ENCODE peak calls at places on chromosomes 1 and 21, in five cellular contexts. O is RWPE2, K is H7, Q is WERI-Rb-1, N is breast epithelium. U is an unnamed sample.

GRCh38 chr1:48701445-48701844 is 75.2 kb downstream of the BEND5 start:
- DNase-seq in N (no peak), Q (no peak), K (no peak), O (no peak), U (no peak)

GRCh38 chr1:216144661-216145450 is 278.4 kb downstream of the USH2A start:
- DNase-seq in Q (no peak), O (no peak), K (no peak), N (no peak), U (no peak)

GRCh38 chr1:204335085-204335484 is 24.6 kb downstream of the PLEKHA6 start:
- DNase-seq in K (no peak), N (no peak), O (no peak), Q (no peak), U (no peak)

GRCh38 chr1:177208920-177209319 is 38.2 kb downstream of the BRINP2 start:
- DNase-seq in O (no peak), N (no peak), K (no peak), Q (no peak), U (no peak)

GRCh38 chr1:50978852-50979781 is 9.1 kb downstream of the CDKN2C start:
- DNase-seq in O (no peak), N (no peak), Q (peak; percentile 34), K (peak; percentile 27), U (no peak)

GRCh38 chr1:94240822-94241221 is 3.4 kb upstream of the ARHGAP29 start:
- DNase-seq in N (no peak), O (no peak), K (peak; percentile 50), Q (peak; percentile 30), U (no peak)

GRCh38 chr1:224493269-224493668 is 58.7 kb upstream of the WDR26 start:
- DNase-seq in N (no peak), O (no peak), Q (no peak), K (no peak), U (no peak)

GRCh38 chr21:41808094-41808493 is 41.2 kb upstream of the RIPK4 start:
- DNase-seq in O (no peak), N (peak; percentile 30), K (no peak), Q (no peak), U (no peak)

GRCh38 chr1:78834201-78834741 is 172.3 kb downstream of the ADGRL4 start:
- DNase-seq in N (no peak), Q (no peak), K (no peak), O (no peak), U (no peak)

GRCh38 chr1:212121772-212122171 is 86.2 kb downstream of the DTL start:
- DNase-seq in Q (no peak), N (no peak), K (no peak), O (no peak), U (no peak)

GRCh38 chr1:156241311-156241811 is 623 bp upstream of the BGLAP start:
- DNase-seq in O (peak; percentile 88), N (no peak), K (peak; percentile 66), Q (no peak), U (no peak)

GRCh38 chr1:115647507-115647906 is 5.7 kb downstream of the VANGL1 start:
- DNase-seq in O (no peak), N (no peak), K (no peak), Q (no peak), U (no peak)

GRCh38 chr1:204589409-204590038 is 73.3 kb downstream of the MDM4 start:
- DNase-seq in K (no peak), N (no peak), O (no peak), Q (peak; percentile 75), U (no peak)

GRCh38 chr1:212457740-212458338 is 25.1 kb downstream of the NENF start:
- DNase-seq in N (no peak), Q (peak; percentile 82), K (peak; percentile 84), O (no peak), U (no peak)

GRCh38 chr1:20725189-20726106 is 7.1 kb downstream of the SH2D5 start:
- DNase-seq in Q (no peak), K (peak; percentile 34), N (peak; percentile 49), O (no peak), U (peak; percentile 38)

GRCh38 chr21:43369124-43369523 is 57.8 kb downstream of the SIK1 start:
- DNase-seq in K (no peak), O (no peak), Q (no peak), N (no peak), U (no peak)

GRCh38 chr1:225942574-225942973 is 1.6 kb upstream of the LEFTY2 start:
- DNase-seq in N (no peak), K (peak; percentile 28), Q (no peak), O (no peak), U (no peak)

GRCh38 chr1:181148636-181149035 is 60.1 kb downstream of the IER5 start:
- DNase-seq in K (no peak), O (no peak), N (no peak), Q (no peak), U (no peak)

GRCh38 chr1:231147896-231148295 is 14.0 kb upstream of the TRIM67 start:
- DNase-seq in K (no peak), O (no peak), N (no peak), Q (no peak), U (no peak)

GRCh38 chr1:67888208-67888607 is 54.9 kb upstream of the GNG12 start:
- DNase-seq in O (no peak), N (no peak), K (no peak), Q (no peak), U (no peak)

GRCh38 chr1:56441586-56441985 is 137.8 kb downstream of the PLPP3 start:
- DNase-seq in K (no peak), Q (no peak), N (no peak), O (no peak), U (no peak)

GRCh38 chr21:15841856-15842564 is 112.2 kb downstream of the USP25 start:
- DNase-seq in O (no peak), K (no peak), Q (no peak), N (no peak), U (peak; percentile 53)

GRCh38 chr1:16111771-16112557 is 38.5 kb upstream of the FAM131C start:
- DNase-seq in Q (peak; percentile 48), O (peak; percentile 43), K (peak; percentile 51), N (no peak), U (peak; percentile 55)

GRCh38 chr21:31186916-31187315 is 148.6 kb upstream of the KRTAP19-8 start:
- DNase-seq in N (no peak), O (no peak), K (no peak), Q (no peak), U (no peak)

GRCh38 chr1:3483801-3484444 is 29.5 kb downstream of the ARHGEF16 start:
- DNase-seq in Q (peak; percentile 71), K (peak; percentile 98), O (no peak), N (no peak), U (no peak)

GRCh38 chr1:50335036-50335435 is 88.2 kb downstream of the DMRTA2 start:
- DNase-seq in O (no peak), N (no peak), K (no peak), Q (no peak), U (no peak)

GRCh38 chr1:182617734-182618288 is 13.6 kb upstream of the RGS16 start:
- DNase-seq in N (no peak), O (no peak), Q (no peak), K (peak; percentile 7), U (peak; percentile 38)

GRCh38 chr1:163171826-163172225 is 30.9 kb downstream of the RGS5 start:
- DNase-seq in O (no peak), N (no peak), K (no peak), Q (no peak), U (no peak)

GRCh38 chr1:228288536-228289238 is 80.8 kb downstream of the OBSCN start:
- DNase-seq in Q (no peak), O (peak; percentile 25), N (no peak), K (no peak), U (no peak)

GRCh38 chr1:117739516-117739915 is 133.7 kb downstream of the TENT5C start:
- DNase-seq in Q (no peak), O (no peak), N (no peak), K (no peak), U (no peak)

GRCh38 chr1:35449334-35450008 is 107.7 kb downstream of the KIAA0319L start:
- DNase-seq in O (no peak), K (no peak), Q (peak; percentile 73), N (no peak), U (peak; percentile 42)

GRCh38 chr1:243440406-243440805 is 184.6 kb downstream of the SDCCAG8 start:
- DNase-seq in N (no peak), K (no peak), Q (no peak), O (no peak), U (no peak)

GRCh38 chr21:31161157-31161556 is 122.9 kb upstream of the KRTAP19-8 start:
- DNase-seq in O (no peak), N (no peak), Q (no peak), K (peak; percentile 44), U (no peak)

GRCh38 chr1:47224676-47225399 is 7.2 kb downstream of the TAL1 start:
- DNase-seq in K (no peak), O (no peak), Q (no peak), N (no peak), U (no peak)
- H3K4me3 ChIP-seq in K (peak overlapping the region; percentile 0), O (no peak overlapping the region), Q (no peak overlapping the region), N (peak overlapping the region; percentile 63), U (peak overlapping the region; percentile 22)

GRCh38 chr1:10781137-10781536 is 15.3 kb downstream of the CASZ1 start:
- DNase-seq in N (no peak), K (no peak), O (no peak), Q (no peak), U (no peak)

GRCh38 chr1:10779201-10779600 is 17.2 kb downstream of the CASZ1 start:
- DNase-seq in Q (no peak), K (no peak), O (no peak), N (no peak), U (peak; percentile 29)

GRCh38 chr1:10777749-10778574 is 18.5 kb downstream of the CASZ1 start:
- DNase-seq in K (no peak), N (no peak), Q (no peak), O (no peak), U (no peak)

GRCh38 chr1:10778640-10779039 is 17.8 kb downstream of the CASZ1 start:
- DNase-seq in K (no peak), Q (no peak), O (no peak), N (no peak), U (no peak)

GRCh38 chr1:10779841-10780240 is 16.6 kb downstream of the CASZ1 start:
- DNase-seq in N (no peak), Q (no peak), K (no peak), O (no peak), U (no peak)
- H3K4me3 ChIP-seq in N (peak overlapping the region; percentile 34), Q (no peak overlapping the region), K (no peak overlapping the region), O (no peak overlapping the region), U (no peak overlapping the region)

DNA sequence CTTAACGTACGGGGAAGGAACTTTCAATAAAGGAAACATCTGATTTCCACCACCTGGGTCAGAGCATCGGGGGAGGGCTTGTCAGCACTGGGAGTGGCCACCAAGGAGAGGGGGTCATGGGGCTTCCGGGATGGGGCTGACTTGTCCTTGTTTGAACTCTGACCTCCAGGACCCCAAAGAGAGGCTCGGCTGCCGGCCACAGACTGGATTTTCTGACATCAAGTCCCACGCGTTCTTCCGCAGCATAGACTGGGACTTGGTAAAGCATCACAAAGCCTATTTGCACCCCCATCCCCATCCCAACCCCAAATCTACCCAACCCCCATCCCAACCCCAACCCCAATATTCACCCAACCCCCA is 19.5 kb downstream of the FAAP20 start:
- DNase-seq in N (no peak), Q (no peak), O (no peak), K (no peak), U (no peak)
- H3K4me3 ChIP-seq in N (peak overlapping the region; percentile 63), Q (no peak overlapping the region), O (no peak overlapping the region), K (no peak overlapping the region), U (no peak overlapping the region)

DNA sequence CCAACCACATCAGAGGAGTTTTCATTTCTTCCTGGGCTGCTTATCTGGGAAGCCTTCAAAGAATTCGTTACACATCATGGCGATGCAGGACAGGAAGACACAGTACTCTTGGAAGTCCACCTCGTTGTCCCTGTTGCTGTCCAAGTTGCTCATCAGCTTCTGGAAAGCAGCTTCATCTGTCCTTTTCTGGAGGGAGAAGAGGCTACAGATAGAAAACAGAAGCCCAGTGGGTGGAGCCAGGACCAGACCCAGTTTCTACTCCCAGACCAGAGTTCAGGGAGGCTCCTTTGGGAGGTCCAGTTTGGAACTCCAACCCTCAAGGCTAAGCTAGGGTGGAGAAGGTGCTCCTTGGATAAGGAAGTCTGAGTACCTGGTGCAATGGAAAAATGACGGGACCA is 1.9 kb downstream of the S100A4 start:
- DNase-seq in N (no peak), Q (no peak), K (no peak), O (peak; percentile 12), U (no peak)
- H3K4me3 ChIP-seq in N (peak overlapping the region; percentile 62), Q (no peak overlapping the region), K (no peak overlapping the region), O (no peak overlapping the region), U (no peak overlapping the region)

U was measured in kidney epithelial cell.